ENCODE peak calls at places on chromosomes 11 and 22, in six cellular contexts. One of them, this sample, is unnamed.

GRCh38 chr11:59221438-59221837 is 8.7 kb upstream of the MPEG1 start:
- DNase-seq in body of pancreas: no peak
- DNase-seq in cardiac muscle cell: no peak
- DNase-seq in CD4-positive, CD25-positive, alpha-beta regulatory T cell: no peak
- DNase-seq in substantia nigra: no peak
- DNase-seq in OCI-LY7: peak
- DNase-seq in this sample: no peak

GRCh38 chr11:132886335-132886734 is 646.0 kb downstream of the OPCML start:
- DNase-seq in OCI-LY7: no peak
- DNase-seq in body of pancreas: no peak
- DNase-seq in substantia nigra: no peak
- DNase-seq in cardiac muscle cell: peak
- DNase-seq in CD4-positive, CD25-positive, alpha-beta regulatory T cell: no peak
- DNase-seq in this sample: no peak

GRCh38 chr11:134951305-134951700 is 539.3 kb upstream of the B3GAT1 start:
- DNase-seq in body of pancreas: no peak
- DNase-seq in CD4-positive, CD25-positive, alpha-beta regulatory T cell: no peak
- DNase-seq in OCI-LY7: no peak
- DNase-seq in substantia nigra: no peak
- DNase-seq in cardiac muscle cell: no peak
- DNase-seq in this sample: no peak

GRCh38 chr11:66595245-66595904 is 2.4 kb downstream of the CCS start:
- DNase-seq in OCI-LY7: no peak
- DNase-seq in CD4-positive, CD25-positive, alpha-beta regulatory T cell: peak
- DNase-seq in cardiac muscle cell: no peak
- DNase-seq in substantia nigra: no peak
- DNase-seq in body of pancreas: peak
- DNase-seq in this sample: no peak

GRCh38 chr22:37501176-37501609 is 15.0 kb upstream of the MFNG start:
- DNase-seq in cardiac muscle cell: no peak
- DNase-seq in body of pancreas: peak
- DNase-seq in CD4-positive, CD25-positive, alpha-beta regulatory T cell: no peak
- DNase-seq in substantia nigra: no peak
- DNase-seq in OCI-LY7: no peak
- DNase-seq in this sample: no peak

GRCh38 chr11:17646451-17647145 is 72.8 kb upstream of the MYOD1 start:
- DNase-seq in CD4-positive, CD25-positive, alpha-beta regulatory T cell: no peak
- DNase-seq in body of pancreas: no peak
- DNase-seq in OCI-LY7: no peak
- DNase-seq in cardiac muscle cell: no peak
- DNase-seq in substantia nigra: no peak
- DNase-seq in this sample: no peak

GRCh38 chr11:130814440-130815073 is 101.7 kb downstream of the SNX19 start:
- DNase-seq in substantia nigra: no peak
- DNase-seq in cardiac muscle cell: no peak
- DNase-seq in body of pancreas: no peak
- DNase-seq in CD4-positive, CD25-positive, alpha-beta regulatory T cell: no peak
- DNase-seq in OCI-LY7: no peak
- DNase-seq in this sample: no peak

GRCh38 chr22:35842954-35843353 is 125.3 kb downstream of the APOL5 start:
- DNase-seq in body of pancreas: peak
- DNase-seq in CD4-positive, CD25-positive, alpha-beta regulatory T cell: peak
- DNase-seq in substantia nigra: no peak
- DNase-seq in cardiac muscle cell: peak
- DNase-seq in OCI-LY7: peak
- DNase-seq in this sample: peak

GRCh38 chr11:34052608-34053160 is 1.2 kb downstream of the CAPRIN1 start:
- DNase-seq in OCI-LY7: peak
- DNase-seq in substantia nigra: peak
- DNase-seq in cardiac muscle cell: peak
- DNase-seq in body of pancreas: peak
- DNase-seq in CD4-positive, CD25-positive, alpha-beta regulatory T cell: peak
- DNase-seq in this sample: peak

GRCh38 chr11:125305346-125305745 is 140.8 kb downstream of the PKNOX2 start:
- DNase-seq in cardiac muscle cell: no peak
- DNase-seq in OCI-LY7: no peak
- DNase-seq in CD4-positive, CD25-positive, alpha-beta regulatory T cell: no peak
- DNase-seq in body of pancreas: no peak
- DNase-seq in substantia nigra: no peak
- DNase-seq in this sample: peak

GRCh38 chr11:75827562-75827961 is 12.6 kb downstream of the UVRAG start:
- DNase-seq in cardiac muscle cell: no peak
- DNase-seq in CD4-positive, CD25-positive, alpha-beta regulatory T cell: no peak
- DNase-seq in OCI-LY7: no peak
- DNase-seq in substantia nigra: no peak
- DNase-seq in body of pancreas: no peak
- DNase-seq in this sample: no peak

GRCh38 chr22:24601217-24602104 is 1.5 kb upstream of the GGT1 start:
- DNase-seq in substantia nigra: no peak
- DNase-seq in cardiac muscle cell: no peak
- DNase-seq in CD4-positive, CD25-positive, alpha-beta regulatory T cell: peak
- DNase-seq in OCI-LY7: peak
- DNase-seq in body of pancreas: peak
- DNase-seq in this sample: no peak

GRCh38 chr11:71438650-71439049 is 9.5 kb downstream of the DHCR7 start:
- DNase-seq in substantia nigra: no peak
- DNase-seq in CD4-positive, CD25-positive, alpha-beta regulatory T cell: no peak
- DNase-seq in body of pancreas: no peak
- DNase-seq in OCI-LY7: no peak
- DNase-seq in cardiac muscle cell: no peak
- DNase-seq in this sample: no peak

GRCh38 chr11:1439341-1439740 is 47.2 kb downstream of the MOB2 start:
- DNase-seq in body of pancreas: no peak
- DNase-seq in substantia nigra: no peak
- DNase-seq in cardiac muscle cell: no peak
- DNase-seq in CD4-positive, CD25-positive, alpha-beta regulatory T cell: no peak
- DNase-seq in OCI-LY7: no peak
- DNase-seq in this sample: no peak

GRCh38 chr11:1442163-1442562 is 44.4 kb downstream of the MOB2 start:
- DNase-seq in body of pancreas: no peak
- DNase-seq in CD4-positive, CD25-positive, alpha-beta regulatory T cell: no peak
- DNase-seq in cardiac muscle cell: peak
- DNase-seq in substantia nigra: no peak
- DNase-seq in OCI-LY7: no peak
- DNase-seq in this sample: peak

GRCh38 chr11:1440066-1440465 is 46.5 kb downstream of the MOB2 start:
- DNase-seq in OCI-LY7: no peak
- DNase-seq in body of pancreas: no peak
- DNase-seq in cardiac muscle cell: no peak
- DNase-seq in substantia nigra: no peak
- DNase-seq in CD4-positive, CD25-positive, alpha-beta regulatory T cell: no peak
- DNase-seq in this sample: no peak

GRCh38 chr11:1438967-1439330 is 47.6 kb downstream of the MOB2 start:
- DNase-seq in CD4-positive, CD25-positive, alpha-beta regulatory T cell: no peak
- DNase-seq in body of pancreas: no peak
- DNase-seq in cardiac muscle cell: no peak
- DNase-seq in OCI-LY7: no peak
- DNase-seq in substantia nigra: no peak
- DNase-seq in this sample: no peak

GRCh38 chr11:1440496-1440895 is 46.1 kb downstream of the MOB2 start:
- DNase-seq in body of pancreas: no peak
- DNase-seq in CD4-positive, CD25-positive, alpha-beta regulatory T cell: no peak
- DNase-seq in OCI-LY7: no peak
- DNase-seq in substantia nigra: no peak
- DNase-seq in cardiac muscle cell: no peak
- DNase-seq in this sample: no peak
- H3K27ac ChIP-seq in body of pancreas: no peak
- H3K27ac ChIP-seq in CD4-positive, CD25-positive, alpha-beta regulatory T cell: no peak
- H3K27ac ChIP-seq in OCI-LY7: no peak
- H3K27ac ChIP-seq in substantia nigra: no peak
- H3K27ac ChIP-seq in cardiac muscle cell: no peak
- H3K27ac ChIP-seq in this sample: no peak

GRCh38 chr11:96214745-96215093 is 128.3 kb downstream of the MAML2 start:
- DNase-seq in substantia nigra: no peak
- DNase-seq in body of pancreas: no peak
- DNase-seq in cardiac muscle cell: no peak
- DNase-seq in CD4-positive, CD25-positive, alpha-beta regulatory T cell: no peak
- DNase-seq in OCI-LY7: no peak
- DNase-seq in this sample: no peak

GRCh38 chr11:96215094-96215782 is 127.8 kb downstream of the MAML2 start:
- DNase-seq in body of pancreas: no peak
- DNase-seq in cardiac muscle cell: no peak
- DNase-seq in OCI-LY7: peak
- DNase-seq in substantia nigra: no peak
- DNase-seq in CD4-positive, CD25-positive, alpha-beta regulatory T cell: peak
- DNase-seq in this sample: no peak

GRCh38 chr11:96211433-96211832 is 131.6 kb downstream of the MAML2 start:
- DNase-seq in cardiac muscle cell: no peak
- DNase-seq in substantia nigra: no peak
- DNase-seq in body of pancreas: no peak
- DNase-seq in CD4-positive, CD25-positive, alpha-beta regulatory T cell: no peak
- DNase-seq in OCI-LY7: no peak
- DNase-seq in this sample: no peak

GRCh38 chr11:96215826-96216225 is 127.2 kb downstream of the MAML2 start:
- DNase-seq in CD4-positive, CD25-positive, alpha-beta regulatory T cell: peak
- DNase-seq in cardiac muscle cell: no peak
- DNase-seq in body of pancreas: no peak
- DNase-seq in OCI-LY7: peak
- DNase-seq in substantia nigra: no peak
- DNase-seq in this sample: no peak

DNA sequence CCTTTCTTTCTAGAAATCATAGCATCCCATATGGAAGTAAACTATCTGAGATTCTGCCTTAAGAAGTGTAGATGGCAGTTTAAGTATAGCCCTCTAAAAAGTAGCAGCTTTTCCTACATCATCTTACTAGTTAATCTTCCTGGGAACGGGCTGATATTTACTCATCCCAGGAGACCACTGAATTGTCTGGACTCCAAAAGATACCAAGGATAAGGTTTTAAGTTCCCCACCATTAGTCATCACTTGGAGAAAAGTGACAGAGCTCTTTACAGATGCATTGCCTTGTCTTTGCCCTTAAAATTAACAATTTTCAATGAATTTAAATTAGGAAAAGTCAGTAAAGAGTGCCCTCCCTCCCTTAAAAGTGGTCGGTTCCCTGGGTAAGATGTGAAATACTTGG is 129.5 kb downstream of the MAML2 start:
- DNase-seq in OCI-LY7: no peak
- DNase-seq in substantia nigra: no peak
- DNase-seq in CD4-positive, CD25-positive, alpha-beta regulatory T cell: no peak
- DNase-seq in cardiac muscle cell: no peak
- DNase-seq in body of pancreas: no peak
- DNase-seq in this sample: no peak
- H3K27ac ChIP-seq in OCI-LY7: no peak
- H3K27ac ChIP-seq in substantia nigra: no peak
- H3K27ac ChIP-seq in CD4-positive, CD25-positive, alpha-beta regulatory T cell: peak
- H3K27ac ChIP-seq in cardiac muscle cell: no peak
- H3K27ac ChIP-seq in body of pancreas: no peak
- H3K27ac ChIP-seq in this sample: no peak

GRCh38 chr11:73361953-73362776 is 14.0 kb upstream of the RELT start:
- DNase-seq in CD4-positive, CD25-positive, alpha-beta regulatory T cell: no peak
- DNase-seq in OCI-LY7: peak
- DNase-seq in cardiac muscle cell: no peak
- DNase-seq in substantia nigra: no peak
- DNase-seq in body of pancreas: no peak
- DNase-seq in this sample: peak

GRCh38 chr11:73363147-73363546 is 13.1 kb upstream of the RELT start:
- DNase-seq in CD4-positive, CD25-positive, alpha-beta regulatory T cell: no peak
- DNase-seq in cardiac muscle cell: no peak
- DNase-seq in OCI-LY7: no peak
- DNase-seq in body of pancreas: no peak
- DNase-seq in substantia nigra: no peak
- DNase-seq in this sample: no peak

GRCh38 chr11:73359341-73359740 is 16.9 kb upstream of the RELT start:
- DNase-seq in OCI-LY7: no peak
- DNase-seq in CD4-positive, CD25-positive, alpha-beta regulatory T cell: no peak
- DNase-seq in cardiac muscle cell: no peak
- DNase-seq in substantia nigra: no peak
- DNase-seq in body of pancreas: peak
- DNase-seq in this sample: no peak

GRCh38 chr11:73359930-73360742 is 16.1 kb upstream of the RELT start:
- DNase-seq in substantia nigra: no peak
- DNase-seq in OCI-LY7: peak
- DNase-seq in body of pancreas: peak
- DNase-seq in cardiac muscle cell: peak
- DNase-seq in CD4-positive, CD25-positive, alpha-beta regulatory T cell: peak
- DNase-seq in this sample: peak

DNA sequence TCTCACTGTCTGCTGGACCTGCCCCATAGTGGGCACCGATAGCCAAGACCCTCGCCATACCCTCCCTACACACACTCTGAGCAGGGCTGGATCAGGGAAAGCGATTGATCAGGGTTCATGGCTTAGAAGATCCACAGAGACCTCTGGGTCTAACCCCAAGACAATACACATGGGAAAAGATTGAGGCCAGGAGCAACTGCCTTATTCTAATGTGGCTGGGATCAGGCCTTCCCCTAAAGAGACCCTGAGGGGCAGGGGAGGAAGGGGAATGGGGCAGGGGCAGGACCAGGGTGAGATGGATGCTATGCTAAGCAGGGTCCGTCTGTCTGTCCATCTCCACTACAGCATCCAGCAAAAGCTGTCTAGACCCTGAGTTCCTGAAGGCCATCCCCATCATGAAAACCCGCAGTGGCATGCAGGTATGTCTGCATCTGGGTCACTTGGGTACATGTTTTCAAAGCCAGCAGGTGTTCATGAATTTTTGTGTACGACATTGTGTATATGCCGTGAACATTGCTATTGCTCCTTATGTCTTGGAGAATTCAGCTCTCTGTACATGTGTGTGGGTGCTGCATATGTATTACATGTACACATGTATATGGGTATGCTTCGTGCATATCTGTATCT is 15.3 kb upstream of the RELT start:
- DNase-seq in cardiac muscle cell: no peak
- DNase-seq in CD4-positive, CD25-positive, alpha-beta regulatory T cell: no peak
- DNase-seq in body of pancreas: no peak
- DNase-seq in OCI-LY7: no peak
- DNase-seq in substantia nigra: no peak
- DNase-seq in this sample: no peak
- H3K27ac ChIP-seq in cardiac muscle cell: no peak
- H3K27ac ChIP-seq in CD4-positive, CD25-positive, alpha-beta regulatory T cell: no peak
- H3K27ac ChIP-seq in body of pancreas: no peak
- H3K27ac ChIP-seq in OCI-LY7: no peak
- H3K27ac ChIP-seq in substantia nigra: no peak
- H3K27ac ChIP-seq in this sample: no peak

GRCh38 chr11:48107188-48107704 is 109.4 kb upstream of the OR4B1 start:
- DNase-seq in substantia nigra: no peak
- DNase-seq in CD4-positive, CD25-positive, alpha-beta regulatory T cell: peak
- DNase-seq in OCI-LY7: peak
- DNase-seq in body of pancreas: no peak
- DNase-seq in cardiac muscle cell: no peak
- DNase-seq in this sample: no peak

GRCh38 chr11:48109046-48109666 is 107.5 kb upstream of the OR4B1 start:
- DNase-seq in OCI-LY7: peak
- DNase-seq in CD4-positive, CD25-positive, alpha-beta regulatory T cell: peak
- DNase-seq in cardiac muscle cell: no peak
- DNase-seq in body of pancreas: no peak
- DNase-seq in substantia nigra: no peak
- DNase-seq in this sample: no peak

GRCh38 chr11:48110509-48110766 is 106.2 kb upstream of the OR4B1 start:
- DNase-seq in substantia nigra: no peak
- DNase-seq in cardiac muscle cell: no peak
- DNase-seq in OCI-LY7: no peak
- DNase-seq in CD4-positive, CD25-positive, alpha-beta regulatory T cell: no peak
- DNase-seq in body of pancreas: no peak
- DNase-seq in this sample: no peak

GRCh38 chr11:48106166-48106565 is 110.4 kb upstream of the OR4B1 start:
- DNase-seq in OCI-LY7: peak
- DNase-seq in cardiac muscle cell: no peak
- DNase-seq in substantia nigra: no peak
- DNase-seq in CD4-positive, CD25-positive, alpha-beta regulatory T cell: peak
- DNase-seq in body of pancreas: no peak
- DNase-seq in this sample: no peak

GRCh38 chr11:48108231-48109045 is 108.2 kb upstream of the OR4B1 start:
- DNase-seq in cardiac muscle cell: no peak
- DNase-seq in substantia nigra: no peak
- DNase-seq in CD4-positive, CD25-positive, alpha-beta regulatory T cell: no peak
- DNase-seq in body of pancreas: no peak
- DNase-seq in OCI-LY7: no peak
- DNase-seq in this sample: no peak
- H3K27ac ChIP-seq in cardiac muscle cell: no peak
- H3K27ac ChIP-seq in substantia nigra: peak
- H3K27ac ChIP-seq in CD4-positive, CD25-positive, alpha-beta regulatory T cell: peak
- H3K27ac ChIP-seq in body of pancreas: no peak
- H3K27ac ChIP-seq in OCI-LY7: peak
- H3K27ac ChIP-seq in this sample: peak